ENCODE peak calls at places on chromosomes 3 and 15, in five cellular contexts. One of them, this sample, is unnamed.
A peak's percentile ranks its signal among the peaks of the same experiment; 100 is the strongest.

GRCh38 chr3:54676087-54676486 is 251.8 kb downstream of the LRTM1 start:
- DNase-seq in Right ventricle myocardium superior: no peak
- DNase-seq in stimulated activated CD8-positive, alpha-beta memory T cell treated with anti-CD3 and anti-CD28 coated beads, Interleukin-15, amount 100 ng/mL, for 4 hours: no peak
- DNase-seq in activated effector memory CD4-positive, alpha-beta T cell treated with Interleukin-2 at 50 U/mL for 16 hours: no peak
- DNase-seq in mucosa of gallbladder: no peak
- DNase-seq in this sample: no peak

GRCh38 chr3:156382458-156383346 is 172.2 kb downstream of the SSR3 start:
- DNase-seq in Right ventricle myocardium superior: no peak
- DNase-seq in stimulated activated CD8-positive, alpha-beta memory T cell treated with anti-CD3 and anti-CD28 coated beads, Interleukin-15, amount 100 ng/mL, for 4 hours: no peak
- DNase-seq in activated effector memory CD4-positive, alpha-beta T cell treated with Interleukin-2 at 50 U/mL for 16 hours: no peak
- DNase-seq in mucosa of gallbladder: peak; percentile 16
- DNase-seq in this sample: no peak

GRCh38 chr3:52341123-52341522 is 25.0 kb downstream of the DNAH1 start:
- DNase-seq in Right ventricle myocardium superior: peak; percentile 6
- DNase-seq in stimulated activated CD8-positive, alpha-beta memory T cell treated with anti-CD3 and anti-CD28 coated beads, Interleukin-15, amount 100 ng/mL, for 4 hours: no peak
- DNase-seq in activated effector memory CD4-positive, alpha-beta T cell treated with Interleukin-2 at 50 U/mL for 16 hours: no peak
- DNase-seq in mucosa of gallbladder: no peak
- DNase-seq in this sample: no peak

GRCh38 chr3:47455806-47456452 is 19.8 kb downstream of the SCAP start:
- DNase-seq in Right ventricle myocardium superior: no peak
- DNase-seq in stimulated activated CD8-positive, alpha-beta memory T cell treated with anti-CD3 and anti-CD28 coated beads, Interleukin-15, amount 100 ng/mL, for 4 hours: no peak
- DNase-seq in activated effector memory CD4-positive, alpha-beta T cell treated with Interleukin-2 at 50 U/mL for 16 hours: no peak
- DNase-seq in mucosa of gallbladder: no peak
- DNase-seq in this sample: no peak

GRCh38 chr3:128324911-128325592 is 141.6 kb downstream of the DNAJB8 start:
- DNase-seq in Right ventricle myocardium superior: no peak
- DNase-seq in stimulated activated CD8-positive, alpha-beta memory T cell treated with anti-CD3 and anti-CD28 coated beads, Interleukin-15, amount 100 ng/mL, for 4 hours: no peak
- DNase-seq in activated effector memory CD4-positive, alpha-beta T cell treated with Interleukin-2 at 50 U/mL for 16 hours: no peak
- DNase-seq in mucosa of gallbladder: no peak
- DNase-seq in this sample: no peak

GRCh38 chr15:40925495-40925862 is 3.7 kb upstream of the DLL4 start:
- DNase-seq in Right ventricle myocardium superior: no peak
- DNase-seq in stimulated activated CD8-positive, alpha-beta memory T cell treated with anti-CD3 and anti-CD28 coated beads, Interleukin-15, amount 100 ng/mL, for 4 hours: no peak
- DNase-seq in activated effector memory CD4-positive, alpha-beta T cell treated with Interleukin-2 at 50 U/mL for 16 hours: no peak
- DNase-seq in mucosa of gallbladder: no peak
- DNase-seq in this sample: no peak

GRCh38 chr15:26177816-26178215 is 314.7 kb upstream of the ATP10A start:
- DNase-seq in Right ventricle myocardium superior: no peak
- DNase-seq in stimulated activated CD8-positive, alpha-beta memory T cell treated with anti-CD3 and anti-CD28 coated beads, Interleukin-15, amount 100 ng/mL, for 4 hours: no peak
- DNase-seq in activated effector memory CD4-positive, alpha-beta T cell treated with Interleukin-2 at 50 U/mL for 16 hours: no peak
- DNase-seq in mucosa of gallbladder: no peak
- DNase-seq in this sample: no peak

GRCh38 chr15:96583671-96584070 is 253.2 kb downstream of the NR2F2 start:
- DNase-seq in Right ventricle myocardium superior: no peak
- DNase-seq in stimulated activated CD8-positive, alpha-beta memory T cell treated with anti-CD3 and anti-CD28 coated beads, Interleukin-15, amount 100 ng/mL, for 4 hours: no peak
- DNase-seq in activated effector memory CD4-positive, alpha-beta T cell treated with Interleukin-2 at 50 U/mL for 16 hours: no peak
- DNase-seq in mucosa of gallbladder: no peak
- DNase-seq in this sample: no peak

GRCh38 chr3:150970665-150971327 is 1.7 kb downstream of the CLRN1 start:
- DNase-seq in Right ventricle myocardium superior: no peak
- DNase-seq in stimulated activated CD8-positive, alpha-beta memory T cell treated with anti-CD3 and anti-CD28 coated beads, Interleukin-15, amount 100 ng/mL, for 4 hours: no peak
- DNase-seq in activated effector memory CD4-positive, alpha-beta T cell treated with Interleukin-2 at 50 U/mL for 16 hours: no peak
- DNase-seq in mucosa of gallbladder: no peak
- DNase-seq in this sample: no peak

GRCh38 chr15:101614001-101614585 is 38.1 kb downstream of the TM2D3 start:
- DNase-seq in Right ventricle myocardium superior: no peak
- DNase-seq in stimulated activated CD8-positive, alpha-beta memory T cell treated with anti-CD3 and anti-CD28 coated beads, Interleukin-15, amount 100 ng/mL, for 4 hours: no peak
- DNase-seq in activated effector memory CD4-positive, alpha-beta T cell treated with Interleukin-2 at 50 U/mL for 16 hours: no peak
- DNase-seq in mucosa of gallbladder: no peak
- DNase-seq in this sample: no peak

GRCh38 chr3:47002490-47003410 is 23.3 kb downstream of the NBEAL2 start:
- DNase-seq in Right ventricle myocardium superior: peak; percentile 37
- DNase-seq in stimulated activated CD8-positive, alpha-beta memory T cell treated with anti-CD3 and anti-CD28 coated beads, Interleukin-15, amount 100 ng/mL, for 4 hours: no peak
- DNase-seq in activated effector memory CD4-positive, alpha-beta T cell treated with Interleukin-2 at 50 U/mL for 16 hours: no peak
- DNase-seq in mucosa of gallbladder: no peak
- DNase-seq in this sample: no peak

GRCh38 chr3:31882895-31883294 is 98.2 kb downstream of the OSBPL10 start:
- DNase-seq in Right ventricle myocardium superior: no peak
- DNase-seq in stimulated activated CD8-positive, alpha-beta memory T cell treated with anti-CD3 and anti-CD28 coated beads, Interleukin-15, amount 100 ng/mL, for 4 hours: no peak
- DNase-seq in activated effector memory CD4-positive, alpha-beta T cell treated with Interleukin-2 at 50 U/mL for 16 hours: no peak
- DNase-seq in mucosa of gallbladder: no peak
- DNase-seq in this sample: no peak

GRCh38 chr15:90478981-90479481 is 50.7 kb upstream of the CRTC3 start:
- DNase-seq in Right ventricle myocardium superior: no peak
- DNase-seq in stimulated activated CD8-positive, alpha-beta memory T cell treated with anti-CD3 and anti-CD28 coated beads, Interleukin-15, amount 100 ng/mL, for 4 hours: no peak
- DNase-seq in activated effector memory CD4-positive, alpha-beta T cell treated with Interleukin-2 at 50 U/mL for 16 hours: no peak
- DNase-seq in mucosa of gallbladder: peak; percentile 70
- DNase-seq in this sample: no peak

GRCh38 chr3:94968519-94968918 is 905.7 kb downstream of the NSUN3 start:
- DNase-seq in Right ventricle myocardium superior: no peak
- DNase-seq in stimulated activated CD8-positive, alpha-beta memory T cell treated with anti-CD3 and anti-CD28 coated beads, Interleukin-15, amount 100 ng/mL, for 4 hours: no peak
- DNase-seq in activated effector memory CD4-positive, alpha-beta T cell treated with Interleukin-2 at 50 U/mL for 16 hours: no peak
- DNase-seq in mucosa of gallbladder: no peak
- DNase-seq in this sample: no peak

GRCh38 chr3:192645437-192645836 is 81.9 kb downstream of the FGF12 start:
- DNase-seq in Right ventricle myocardium superior: no peak
- DNase-seq in stimulated activated CD8-positive, alpha-beta memory T cell treated with anti-CD3 and anti-CD28 coated beads, Interleukin-15, amount 100 ng/mL, for 4 hours: no peak
- DNase-seq in activated effector memory CD4-positive, alpha-beta T cell treated with Interleukin-2 at 50 U/mL for 16 hours: no peak
- DNase-seq in mucosa of gallbladder: no peak
- DNase-seq in this sample: no peak

GRCh38 chr3:49785565-49786356 is 581 bp downstream of the IP6K1 start:
- DNase-seq in Right ventricle myocardium superior: peak; percentile 52
- DNase-seq in stimulated activated CD8-positive, alpha-beta memory T cell treated with anti-CD3 and anti-CD28 coated beads, Interleukin-15, amount 100 ng/mL, for 4 hours: no peak
- DNase-seq in activated effector memory CD4-positive, alpha-beta T cell treated with Interleukin-2 at 50 U/mL for 16 hours: no peak
- DNase-seq in mucosa of gallbladder: no peak
- DNase-seq in this sample: no peak

GRCh38 chr15:29451201-29451781 is 181.7 kb upstream of the NSMCE3 start:
- DNase-seq in Right ventricle myocardium superior: no peak
- DNase-seq in stimulated activated CD8-positive, alpha-beta memory T cell treated with anti-CD3 and anti-CD28 coated beads, Interleukin-15, amount 100 ng/mL, for 4 hours: no peak
- DNase-seq in activated effector memory CD4-positive, alpha-beta T cell treated with Interleukin-2 at 50 U/mL for 16 hours: no peak
- DNase-seq in mucosa of gallbladder: no peak
- DNase-seq in this sample: no peak

GRCh38 chr3:175342196-175342595 is 483.1 kb downstream of the NAALADL2 start:
- DNase-seq in Right ventricle myocardium superior: no peak
- DNase-seq in stimulated activated CD8-positive, alpha-beta memory T cell treated with anti-CD3 and anti-CD28 coated beads, Interleukin-15, amount 100 ng/mL, for 4 hours: no peak
- DNase-seq in activated effector memory CD4-positive, alpha-beta T cell treated with Interleukin-2 at 50 U/mL for 16 hours: no peak
- DNase-seq in mucosa of gallbladder: no peak
- DNase-seq in this sample: no peak

GRCh38 chr3:63966007-63966406 is 53.8 kb upstream of the SCAANT1 start:
- DNase-seq in Right ventricle myocardium superior: no peak
- DNase-seq in stimulated activated CD8-positive, alpha-beta memory T cell treated with anti-CD3 and anti-CD28 coated beads, Interleukin-15, amount 100 ng/mL, for 4 hours: no peak
- DNase-seq in activated effector memory CD4-positive, alpha-beta T cell treated with Interleukin-2 at 50 U/mL for 16 hours: no peak
- DNase-seq in mucosa of gallbladder: no peak
- DNase-seq in this sample: no peak

GRCh38 chr15:98518823-98519561 is 129.3 kb upstream of the IGF1R start:
- DNase-seq in Right ventricle myocardium superior: no peak
- DNase-seq in stimulated activated CD8-positive, alpha-beta memory T cell treated with anti-CD3 and anti-CD28 coated beads, Interleukin-15, amount 100 ng/mL, for 4 hours: peak; percentile 10
- DNase-seq in activated effector memory CD4-positive, alpha-beta T cell treated with Interleukin-2 at 50 U/mL for 16 hours: no peak
- DNase-seq in mucosa of gallbladder: peak; percentile 38
- DNase-seq in this sample: peak; percentile 21

GRCh38 chr3:15535757-15536156 is 14.3 kb upstream of the COLQ start:
- DNase-seq in Right ventricle myocardium superior: no peak
- DNase-seq in stimulated activated CD8-positive, alpha-beta memory T cell treated with anti-CD3 and anti-CD28 coated beads, Interleukin-15, amount 100 ng/mL, for 4 hours: peak; percentile 17
- DNase-seq in activated effector memory CD4-positive, alpha-beta T cell treated with Interleukin-2 at 50 U/mL for 16 hours: peak; percentile 53
- DNase-seq in mucosa of gallbladder: no peak
- DNase-seq in this sample: no peak

GRCh38 chr15:64502537-64502936 is 42.2 kb downstream of the ZNF609 start:
- DNase-seq in Right ventricle myocardium superior: no peak
- DNase-seq in stimulated activated CD8-positive, alpha-beta memory T cell treated with anti-CD3 and anti-CD28 coated beads, Interleukin-15, amount 100 ng/mL, for 4 hours: no peak
- DNase-seq in activated effector memory CD4-positive, alpha-beta T cell treated with Interleukin-2 at 50 U/mL for 16 hours: no peak
- DNase-seq in mucosa of gallbladder: no peak
- DNase-seq in this sample: no peak

GRCh38 chr3:105527949-105528348 is 161.2 kb downstream of the ALCAM start:
- DNase-seq in Right ventricle myocardium superior: no peak
- DNase-seq in stimulated activated CD8-positive, alpha-beta memory T cell treated with anti-CD3 and anti-CD28 coated beads, Interleukin-15, amount 100 ng/mL, for 4 hours: no peak
- DNase-seq in activated effector memory CD4-positive, alpha-beta T cell treated with Interleukin-2 at 50 U/mL for 16 hours: no peak
- DNase-seq in mucosa of gallbladder: no peak
- DNase-seq in this sample: no peak

GRCh38 chr3:43362961-43363360 is 76.6 kb downstream of the SNRK start:
- DNase-seq in Right ventricle myocardium superior: no peak
- DNase-seq in stimulated activated CD8-positive, alpha-beta memory T cell treated with anti-CD3 and anti-CD28 coated beads, Interleukin-15, amount 100 ng/mL, for 4 hours: no peak
- DNase-seq in activated effector memory CD4-positive, alpha-beta T cell treated with Interleukin-2 at 50 U/mL for 16 hours: no peak
- DNase-seq in mucosa of gallbladder: no peak
- DNase-seq in this sample: no peak

GRCh38 chr15:57607570-57608000 is 15.9 kb downstream of the MYZAP start:
- DNase-seq in Right ventricle myocardium superior: peak; percentile 57
- DNase-seq in stimulated activated CD8-positive, alpha-beta memory T cell treated with anti-CD3 and anti-CD28 coated beads, Interleukin-15, amount 100 ng/mL, for 4 hours: no peak
- DNase-seq in activated effector memory CD4-positive, alpha-beta T cell treated with Interleukin-2 at 50 U/mL for 16 hours: no peak
- DNase-seq in mucosa of gallbladder: peak; percentile 71
- DNase-seq in this sample: no peak

GRCh38 chr3:9448643-9449042 is 51.2 kb downstream of the SETD5 start:
- DNase-seq in Right ventricle myocardium superior: no peak
- DNase-seq in stimulated activated CD8-positive, alpha-beta memory T cell treated with anti-CD3 and anti-CD28 coated beads, Interleukin-15, amount 100 ng/mL, for 4 hours: no peak
- DNase-seq in activated effector memory CD4-positive, alpha-beta T cell treated with Interleukin-2 at 50 U/mL for 16 hours: no peak
- DNase-seq in mucosa of gallbladder: no peak
- DNase-seq in this sample: no peak

GRCh38 chr3:131349946-131350347 is 31.6 kb upstream of the NUDT16 start:
- DNase-seq in Right ventricle myocardium superior: no peak
- DNase-seq in stimulated activated CD8-positive, alpha-beta memory T cell treated with anti-CD3 and anti-CD28 coated beads, Interleukin-15, amount 100 ng/mL, for 4 hours: no peak
- DNase-seq in activated effector memory CD4-positive, alpha-beta T cell treated with Interleukin-2 at 50 U/mL for 16 hours: no peak
- DNase-seq in mucosa of gallbladder: no peak
- DNase-seq in this sample: no peak

GRCh38 chr3:45568848-45569247 is 25.7 kb upstream of the LIMD1 start:
- DNase-seq in Right ventricle myocardium superior: no peak
- DNase-seq in stimulated activated CD8-positive, alpha-beta memory T cell treated with anti-CD3 and anti-CD28 coated beads, Interleukin-15, amount 100 ng/mL, for 4 hours: no peak
- DNase-seq in activated effector memory CD4-positive, alpha-beta T cell treated with Interleukin-2 at 50 U/mL for 16 hours: no peak
- DNase-seq in mucosa of gallbladder: no peak
- DNase-seq in this sample: no peak

GRCh38 chr3:185981621-185982020 is 43.8 kb upstream of the TRA2B start:
- DNase-seq in Right ventricle myocardium superior: no peak
- DNase-seq in stimulated activated CD8-positive, alpha-beta memory T cell treated with anti-CD3 and anti-CD28 coated beads, Interleukin-15, amount 100 ng/mL, for 4 hours: no peak
- DNase-seq in activated effector memory CD4-positive, alpha-beta T cell treated with Interleukin-2 at 50 U/mL for 16 hours: no peak
- DNase-seq in mucosa of gallbladder: no peak
- DNase-seq in this sample: no peak

GRCh38 chr3:133162906-133163305 is 124.7 kb downstream of the TMEM108 start:
- DNase-seq in Right ventricle myocardium superior: no peak
- DNase-seq in stimulated activated CD8-positive, alpha-beta memory T cell treated with anti-CD3 and anti-CD28 coated beads, Interleukin-15, amount 100 ng/mL, for 4 hours: no peak
- DNase-seq in activated effector memory CD4-positive, alpha-beta T cell treated with Interleukin-2 at 50 U/mL for 16 hours: no peak
- DNase-seq in mucosa of gallbladder: no peak
- DNase-seq in this sample: no peak

GRCh38 chr3:41274944-41275668 is 75.8 kb downstream of the CTNNB1 start:
- DNase-seq in Right ventricle myocardium superior: no peak
- DNase-seq in stimulated activated CD8-positive, alpha-beta memory T cell treated with anti-CD3 and anti-CD28 coated beads, Interleukin-15, amount 100 ng/mL, for 4 hours: no peak
- DNase-seq in activated effector memory CD4-positive, alpha-beta T cell treated with Interleukin-2 at 50 U/mL for 16 hours: no peak
- DNase-seq in mucosa of gallbladder: peak; percentile 12
- DNase-seq in this sample: no peak

GRCh38 chr15:68770206-68770605 is 50.5 kb downstream of the ANP32A start:
- DNase-seq in Right ventricle myocardium superior: no peak
- DNase-seq in stimulated activated CD8-positive, alpha-beta memory T cell treated with anti-CD3 and anti-CD28 coated beads, Interleukin-15, amount 100 ng/mL, for 4 hours: no peak
- DNase-seq in activated effector memory CD4-positive, alpha-beta T cell treated with Interleukin-2 at 50 U/mL for 16 hours: no peak
- DNase-seq in mucosa of gallbladder: no peak
- DNase-seq in this sample: no peak

GRCh38 chr15:69983696-69984265 is 113.9 kb downstream of the TLE3 start:
- DNase-seq in Right ventricle myocardium superior: no peak
- DNase-seq in stimulated activated CD8-positive, alpha-beta memory T cell treated with anti-CD3 and anti-CD28 coated beads, Interleukin-15, amount 100 ng/mL, for 4 hours: no peak
- DNase-seq in activated effector memory CD4-positive, alpha-beta T cell treated with Interleukin-2 at 50 U/mL for 16 hours: no peak
- DNase-seq in mucosa of gallbladder: no peak
- DNase-seq in this sample: no peak

This sample was measured in CD8-positive, alpha-beta T cell.